ENCODE peak calls at places on chromosomes 2 and 18, in four cellular contexts. R is cardiac fibroblast, X is ovary, U is GM12865. P is an unnamed sample.
A peak's percentile ranks its signal among the peaks of the same experiment; 100 is the strongest.

GRCh38 chr2:233409286-233409991 is 55.1 kb downstream of the DGKD start:
- DNase-seq in R (no peak), X (no peak), U (no peak), P (no peak)

GRCh38 chr2:62071126-62071598 is 124.8 kb upstream of the B3GNT2 start:
- DNase-seq in X (no peak), R (peak; percentile 14), U (no peak), P (peak; percentile 18)

GRCh38 chr2:143730950-143731254 is 601.7 kb downstream of the ARHGAP15 start:
- DNase-seq in R (peak; percentile 13), U (peak; percentile 49), X (no peak), P (no peak)

GRCh38 chr2:161412346-161412745 is 3.8 kb upstream of the TBR1 start:
- DNase-seq in R (no peak), X (no peak), U (no peak), P (no peak)

GRCh38 chr2:69017876-69018275 is 4.9 kb downstream of the ANTXR1 start:
- DNase-seq in R (no peak), U (no peak), X (no peak), P (no peak)

GRCh38 chr18:63762518-63762917 is 12.7 kb upstream of the SERPINB7 start:
- DNase-seq in U (no peak), R (peak; percentile 84), X (no peak), P (peak; percentile 81)

GRCh38 chr2:23492941-23493340 is 108.0 kb downstream of the KLHL29 start:
- DNase-seq in X (no peak), R (no peak), U (no peak), P (no peak)

GRCh38 chr2:238521870-238522269 is 95.1 kb downstream of the ASB1 start:
- DNase-seq in X (no peak), U (no peak), R (no peak), P (no peak)

GRCh38 chr2:221434155-221434554 is 137.9 kb downstream of the EPHA4 start:
- DNase-seq in X (no peak), R (no peak), U (no peak), P (no peak)

GRCh38 chr2:128710770-128711169 is 392.1 kb upstream of the HS6ST1 start:
- DNase-seq in U (no peak), R (no peak), X (no peak), P (no peak)

GRCh38 chr18:25494888-25495287 is 142.9 kb upstream of the ZNF521 start:
- DNase-seq in X (no peak), U (no peak), R (no peak), P (no peak)

GRCh38 chr18:57585421-57585820 is 1.1 kb downstream of the FECH start:
- DNase-seq in U (no peak), X (no peak), R (peak; percentile 16), P (no peak)

GRCh38 chr2:238299803-238300202 is 11.4 kb upstream of the PER2 start:
- DNase-seq in U (no peak), R (no peak), X (no peak), P (no peak)

GRCh38 chr2:61707984-61708852 is 145.6 kb downstream of the FAM161A start:
- DNase-seq in R (peak; percentile 50), X (no peak), U (peak; percentile 95), P (peak; percentile 41)

GRCh38 chr2:238869293-238870124 is 21.6 kb downstream of the TWIST2 start:
- DNase-seq in X (peak; percentile 13), R (peak; percentile 26), U (no peak), P (peak; percentile 94)

GRCh38 chr18:3016584-3017292 is 3.8 kb upstream of the LPIN2 start:
- DNase-seq in X (no peak), R (peak; percentile 45), U (no peak), P (no peak)

GRCh38 chr2:88831792-88832248 is 140.3 kb downstream of the RPIA start:
- DNase-seq in X (no peak), R (peak; percentile 51), U (peak; percentile 80), P (no peak)

GRCh38 chr18:23871410-23871809 is 143.1 kb upstream of the TTC39C start:
- DNase-seq in U (peak; percentile 51), X (no peak), R (peak; percentile 45), P (no peak)

GRCh38 chr2:214006601-214007000 is 404.3 kb upstream of the VWC2L start:
- DNase-seq in R (no peak), X (no peak), U (no peak), P (no peak)

GRCh38 chr2:150267651-150268415 is 219.6 kb downstream of the RND3 start:
- DNase-seq in X (no peak), R (peak; percentile 14), U (no peak), P (no peak)

GRCh38 chr18:58067611-58068010 is 23.6 kb downstream of the NEDD4L start:
- DNase-seq in R (no peak), X (no peak), U (no peak), P (no peak)

GRCh38 chr2:220489116-220489515 is 861.7 kb downstream of the SLC4A3 start:
- DNase-seq in X (no peak), U (no peak), R (no peak), P (no peak)

GRCh38 chr2:46645681-46646162 is 166.4 kb downstream of the TMEM247 start:
- DNase-seq in U (no peak), R (peak; percentile 85), X (peak; percentile 49), P (peak; percentile 71)

GRCh38 chr2:101140978-101141655 is 10.1 kb downstream of the TBC1D8 start:
- DNase-seq in R (peak; percentile 59), U (no peak), X (no peak), P (no peak)

GRCh38 chr2:30358822-30359221 is 88.2 kb upstream of the LCLAT1 start:
- DNase-seq in R (no peak), X (no peak), U (no peak), P (no peak)

GRCh38 chr18:22241806-22242440 is 72.5 kb downstream of the GATA6 start:
- DNase-seq in R (no peak), U (no peak), X (no peak), P (no peak)

GRCh38 chr2:200703132-200703925 is 108.4 kb upstream of the BZW1 start:
- DNase-seq in R (peak; percentile 90), U (peak; percentile 64), X (no peak), P (peak; percentile 68)

GRCh38 chr2:171855401-171855800 is 38.6 kb downstream of the SLC25A12 start:
- DNase-seq in U (no peak), X (no peak), R (peak; percentile 56), P (peak; percentile 31)

GRCh38 chr2:215683295-215683694 is 247.4 kb upstream of the FN1 start:
- DNase-seq in U (no peak), R (no peak), X (no peak), P (no peak)

DNA sequence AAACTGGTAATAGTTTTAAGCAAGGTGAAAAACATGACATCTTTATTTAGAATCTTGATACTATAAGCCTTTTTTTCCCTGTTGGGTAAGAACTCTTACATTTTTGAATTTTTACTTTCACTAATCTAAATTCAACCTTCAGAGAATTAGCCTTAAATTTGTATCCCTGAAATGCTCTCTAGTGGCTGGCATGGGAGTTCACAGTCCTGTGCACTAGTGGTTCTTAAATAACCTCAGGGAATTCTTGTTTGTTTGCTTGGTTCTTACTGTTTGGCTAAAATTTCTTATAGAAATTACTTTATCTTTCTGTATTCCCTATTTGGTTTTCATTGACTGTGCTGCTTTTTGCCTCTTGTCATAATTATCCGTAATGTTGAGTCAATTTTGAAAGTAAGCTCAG is 391.2 kb upstream of the FIGN start:
- DNase-seq in U (no peak), R (peak; percentile 11), X (no peak), P (no peak)
- TF ChIP-seq CTCF in U (no peak), R (peak; percentile 9), X (no peak), P (no peak)

DNA sequence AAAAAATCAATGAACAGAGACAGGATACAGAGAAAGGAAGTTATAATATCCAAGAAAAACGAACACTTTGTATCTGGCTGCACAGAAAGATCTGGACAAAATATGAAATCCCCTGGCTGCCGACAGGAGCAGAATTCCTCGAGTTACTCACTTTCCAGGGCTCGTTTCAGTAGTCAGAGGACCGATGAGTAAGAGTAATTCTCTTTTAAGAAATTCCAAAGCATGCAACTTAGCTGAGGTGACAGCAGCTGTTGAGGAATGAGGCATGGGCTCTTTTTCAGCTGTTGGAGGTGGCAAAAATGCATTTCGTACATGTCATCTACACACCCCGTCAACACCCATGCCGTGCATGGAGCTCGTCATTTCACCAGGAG is 210.7 kb upstream of the SMIM21 start:
- DNase-seq in R (peak; percentile 60), X (no peak), U (no peak), P (peak; percentile 80)
- TF ChIP-seq CTCF in R (peak; percentile 34), X (no peak), U (no peak), P (peak; percentile 43)

GRCh38 chr2:26465266-26465925 is 12.5 kb downstream of the OTOF start:
- DNase-seq in R (no peak), U (no peak), X (no peak), P (no peak)

GRCh38 chr2:26465981-26466471 is 11.9 kb downstream of the OTOF start:
- DNase-seq in U (no peak), X (no peak), R (no peak), P (no peak)

GRCh38 chr2:26463252-26464207 is 14.4 kb downstream of the OTOF start:
- DNase-seq in X (peak; percentile 8), U (no peak), R (no peak), P (no peak)

GRCh38 chr2:26462511-26463251 is 15.2 kb downstream of the OTOF start:
- DNase-seq in R (peak; percentile 77), U (no peak), X (peak; percentile 10), P (peak; percentile 66)

DNA sequence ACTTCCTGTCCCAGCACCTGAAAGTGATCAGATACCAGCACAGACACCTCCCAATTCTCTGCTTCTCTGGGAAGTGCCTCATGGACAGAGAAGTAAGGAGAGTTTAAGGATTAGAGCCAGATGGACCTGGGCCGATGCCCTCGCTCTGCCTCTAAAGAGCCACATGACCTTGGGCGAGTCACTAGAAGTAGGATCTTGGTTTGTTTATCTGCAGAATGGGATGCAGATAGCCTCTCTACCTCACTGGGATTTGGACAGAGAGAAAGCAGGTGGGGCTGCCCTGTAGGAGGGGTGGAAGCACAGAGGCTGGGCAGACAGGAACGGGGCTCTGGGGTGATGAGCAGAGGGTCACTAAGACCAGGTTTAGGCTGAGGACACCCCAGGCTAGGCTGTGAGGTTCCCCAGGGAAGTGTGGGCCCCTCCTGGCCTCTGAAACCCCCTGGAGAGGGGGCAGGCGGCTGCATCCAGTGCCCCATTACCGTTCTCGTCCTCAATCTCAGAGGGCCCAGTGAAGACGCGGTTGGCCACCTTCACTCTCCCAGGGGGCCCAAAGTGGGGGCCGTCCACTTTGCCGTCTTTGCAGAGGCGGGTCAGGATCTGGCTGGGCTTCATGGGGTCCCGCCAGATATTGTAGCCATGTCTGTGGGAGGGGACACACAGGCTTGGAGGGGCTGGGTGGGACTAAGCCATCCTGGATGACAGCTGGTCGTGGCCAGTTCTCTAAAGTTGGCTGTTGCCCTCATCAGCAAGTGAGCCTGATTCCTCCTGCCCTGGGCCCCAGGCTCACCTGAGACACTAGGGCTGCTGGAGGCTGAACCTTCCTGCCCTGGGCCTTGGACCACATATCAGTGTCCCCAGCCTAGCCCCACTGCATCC is 13.3 kb downstream of the OTOF start:
- DNase-seq in X (no peak), U (no peak), R (no peak), P (no peak)
- TF ChIP-seq CTCF in X (no peak), U (no peak), R (no peak), P (no peak)

DNA sequence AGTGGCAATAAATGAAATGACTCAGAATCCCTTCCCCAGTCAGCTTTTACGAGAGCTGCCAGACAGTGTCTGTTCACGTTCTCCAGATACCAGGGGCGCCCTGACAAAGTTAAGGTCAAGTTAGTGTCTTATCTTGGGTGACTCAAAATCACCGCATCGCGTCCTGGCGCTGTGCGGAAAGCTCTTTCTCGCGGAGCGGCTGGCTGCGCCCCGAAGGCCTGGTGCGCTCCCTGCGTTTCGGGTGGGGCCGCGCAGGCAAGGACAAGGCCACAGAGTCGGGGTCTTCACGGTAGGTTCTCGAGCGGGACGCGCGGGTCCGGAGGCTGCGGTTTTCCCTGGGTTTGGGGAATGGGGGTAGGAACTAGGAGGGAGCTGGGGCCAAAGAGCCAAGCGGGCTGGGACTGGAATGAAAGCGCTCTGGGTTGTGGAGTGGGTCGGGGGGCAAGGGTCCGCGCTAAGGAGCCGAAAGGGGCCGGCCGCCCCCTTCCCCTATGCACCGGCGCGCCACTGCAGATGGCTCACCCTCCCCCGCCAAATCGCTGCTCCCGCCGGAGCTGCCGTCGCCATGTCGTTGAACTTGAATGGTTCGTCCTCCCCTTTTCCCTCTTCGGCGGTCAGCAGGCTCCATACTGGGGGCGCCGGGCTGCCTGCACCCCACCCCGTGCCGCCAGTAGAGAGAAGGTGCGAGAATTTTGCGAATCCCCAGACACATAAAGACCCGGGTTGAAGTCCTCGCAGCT is 2.6 kb upstream of the HOXD11 start:
- DNase-seq in X (peak; percentile 15), U (no peak), R (no peak), P (peak; percentile 91)
- TF ChIP-seq CTCF in X (no peak), U (no peak), R (no peak), P (peak; percentile 43)

P was measured in HFFc6.